ENCODE peak calls at places on chromosome 10, in seven cellular contexts. U is neural crest cell, B is GM12865, A is GM10248, E is sigmoid colon, I is HCT116, L is bronchial epithelial cell. R is an unnamed sample.

GRCh38 chr10:95792874-95793285 is 36.9 kb downstream of the ENTPD1 start:
- DNase-seq in U (no peak), B (peak; percentile 63), A (no peak), E (no peak), I (no peak), L (no peak), R (no peak)

GRCh38 chr10:78572565-78572964 is 496.2 kb upstream of the ZMIZ1 start:
- DNase-seq in U (no peak), B (no peak), A (no peak), E (peak; percentile 82), I (no peak), L (no peak), R (no peak)

GRCh38 chr10:88461426-88461825 is 121.7 kb downstream of the RNLS start:
- DNase-seq in U (no peak), B (no peak), A (no peak), E (no peak), I (no peak), L (no peak), R (no peak)

GRCh38 chr10:112507988-112508387 is 61.0 kb downstream of the VTI1A start:
- DNase-seq in U (no peak), B (no peak), A (no peak), E (no peak), I (no peak), L (no peak), R (no peak)

GRCh38 chr10:71666607-71667373 is 52.8 kb downstream of the C10orf105 start:
- DNase-seq in U (no peak), B (peak; percentile 40), A (peak; percentile 37), E (no peak), I (no peak), L (no peak), R (no peak)

GRCh38 chr10:78567680-78568453 is 500.9 kb upstream of the ZMIZ1 start:
- DNase-seq in U (no peak), B (no peak), A (no peak), E (peak; percentile 34), I (no peak), L (peak; percentile 4), R (no peak)

GRCh38 chr10:103795634-103796265 is 59.6 kb downstream of the SH3PXD2A start:
- DNase-seq in U (no peak), B (no peak), A (no peak), E (peak; percentile 82), I (no peak), L (no peak), R (no peak)

GRCh38 chr10:119199231-119199992 is 8.0 kb upstream of the GRK5 start:
- DNase-seq in U (peak; percentile 51), B (peak; percentile 80), A (peak; percentile 54), E (peak; percentile 88), I (peak; percentile 77), L (peak; percentile 75), R (peak; percentile 60)

GRCh38 chr10:106819490-106819889 is 345.0 kb downstream of the SORCS1 start:
- DNase-seq in U (no peak), B (no peak), A (no peak), E (no peak), I (no peak), L (no peak), R (no peak)

GRCh38 chr10:62231371-62231770 is 37.3 kb downstream of the RTKN2 start:
- DNase-seq in U (no peak), B (no peak), A (no peak), E (no peak), I (no peak), L (peak; percentile 75), R (no peak)

GRCh38 chr10:43199684-43200537 is 61.7 kb downstream of the CSGALNACT2 start:
- DNase-seq in U (no peak), B (no peak), A (no peak), E (peak; percentile 50), I (no peak), L (no peak), R (peak; percentile 2)

GRCh38 chr10:114398587-114399331 is 5.5 kb downstream of the AFAP1L2 start:
- DNase-seq in U (no peak), B (no peak), A (no peak), E (peak; percentile 63), I (no peak), L (no peak), R (no peak)

GRCh38 chr10:97533888-97534287 is 35.2 kb downstream of the UBTD1 start:
- DNase-seq in U (no peak), B (no peak), A (no peak), E (no peak), I (no peak), L (no peak), R (no peak)

GRCh38 chr10:97532935-97533671 is 34.4 kb downstream of the UBTD1 start:
- DNase-seq in U (no peak), B (no peak), A (no peak), E (no peak), I (no peak), L (no peak), R (peak; percentile 31)

GRCh38 chr10:97537186-97537869 is 35.3 kb upstream of the ANKRD2 start:
- DNase-seq in U (no peak), B (no peak), A (no peak), E (no peak), I (no peak), L (no peak), R (no peak)

GRCh38 chr10:97531401-97531985 is 32.8 kb downstream of the UBTD1 start:
- DNase-seq in U (no peak), B (no peak), A (no peak), E (no peak), I (no peak), L (no peak), R (no peak)

DNA sequence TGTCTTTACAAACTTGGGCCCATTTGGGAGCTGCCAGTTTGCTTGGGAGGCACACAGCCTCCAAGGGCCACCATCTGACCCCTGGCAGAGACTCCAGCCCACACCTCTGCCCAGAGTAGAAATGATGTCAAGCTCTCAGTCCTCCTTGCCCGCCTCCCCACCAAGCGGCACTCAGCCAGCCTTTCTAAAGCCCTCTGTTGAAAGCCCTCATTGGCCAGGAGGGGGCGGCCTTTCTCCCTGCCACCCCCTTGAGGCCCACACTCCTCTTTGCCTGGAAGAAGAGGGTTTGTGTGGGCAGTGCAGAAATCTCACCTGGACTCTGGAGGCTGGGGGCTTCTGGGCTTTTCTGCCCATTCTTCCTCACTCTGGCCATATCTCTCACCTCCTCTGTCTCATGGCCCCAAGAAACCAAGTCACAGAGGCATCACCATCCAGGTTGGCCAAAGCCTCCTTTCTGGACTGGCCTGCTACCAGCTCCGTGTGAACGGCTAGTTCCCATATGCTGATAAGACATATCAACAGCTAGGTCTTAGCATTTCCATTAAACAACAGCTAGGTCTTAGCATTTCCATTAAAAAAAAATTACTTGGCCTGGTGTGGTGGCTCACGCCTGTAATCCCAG is 36.1 kb downstream of the UBTD1 start:
- DNase-seq in U (no peak), B (peak; percentile 64), A (peak; percentile 77), E (no peak), I (no peak), L (no peak), R (peak; percentile 51)
- TF ChIP-seq CTCF in U (peak; percentile 51), B (peak; percentile 78), A (peak; percentile 70), E (peak; percentile 12), I (peak; percentile 89), L (peak; percentile 75), R (peak; percentile 29)

DNA sequence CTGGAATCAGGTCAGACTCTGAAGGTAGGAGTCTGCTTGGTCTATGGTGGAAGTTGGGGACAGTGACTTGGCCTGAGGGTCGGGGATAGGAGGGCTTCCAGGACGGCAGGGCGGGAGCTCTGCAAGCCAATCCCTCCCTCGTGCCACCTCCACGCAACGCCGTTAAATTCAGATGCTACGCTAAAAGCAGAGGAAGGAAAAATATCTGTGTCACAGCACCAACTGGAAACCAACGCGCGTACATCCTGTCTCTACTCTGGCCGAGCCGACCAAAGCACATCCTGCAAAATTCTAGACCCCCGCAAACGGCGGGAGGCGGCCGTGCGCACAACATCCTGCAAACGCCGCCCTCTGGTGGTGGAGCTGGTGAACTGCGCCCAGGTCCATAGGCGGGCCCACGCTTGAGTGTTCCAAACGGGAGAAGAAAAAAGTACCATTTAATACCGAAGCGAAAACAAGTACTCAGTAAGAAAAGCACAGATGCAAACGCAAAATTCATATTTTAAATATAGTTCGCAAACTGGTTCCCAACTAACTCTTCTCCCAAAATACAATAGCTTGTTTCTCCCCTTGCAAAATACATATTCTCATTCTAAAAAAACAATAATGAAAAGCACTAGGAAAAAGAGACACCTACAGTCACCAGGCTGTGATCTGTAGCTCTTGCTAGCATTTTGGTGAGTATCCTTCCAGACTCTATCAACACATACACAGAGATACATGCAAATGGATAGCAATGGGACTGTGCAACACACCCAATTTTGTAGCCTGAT is 45.7 kb upstream of the HSPA12A start:
- DNase-seq in U (peak; percentile 95), B (peak; percentile 63), A (peak; percentile 69), E (peak; percentile 88), I (peak; percentile 58), L (peak; percentile 22), R (peak; percentile 95)
- TF ChIP-seq CTCF in U (peak; percentile 99), B (peak; percentile 94), A (peak; percentile 96), E (peak; percentile 100), I (peak; percentile 99), L (peak; percentile 88), R (peak; percentile 100)

GRCh38 chr10:86757110-86757790 is 831 bp downstream of the BMPR1A start:
- DNase-seq in U (peak; percentile 29), B (peak; percentile 19), A (no peak), E (peak; percentile 82), I (peak; percentile 29), L (peak; percentile 50), R (peak; percentile 18)
- TF ChIP-seq CTCF in U (peak; percentile 55), B (no peak), A (no peak), E (peak; percentile 39), I (peak; percentile 27), L (peak; percentile 13), R (no peak)

GRCh38 chr10:83819609-83820008 is 319.7 kb upstream of the GHITM start:
- DNase-seq in U (no peak), B (no peak), A (no peak), E (no peak), I (no peak), L (no peak), R (no peak)

GRCh38 chr10:83816942-83817341 is 322.4 kb upstream of the GHITM start:
- DNase-seq in U (no peak), B (peak; percentile 89), A (no peak), E (no peak), I (no peak), L (no peak), R (no peak)

GRCh38 chr10:83817797-83818196 is 321.5 kb upstream of the GHITM start:
- DNase-seq in U (no peak), B (no peak), A (no peak), E (no peak), I (no peak), L (no peak), R (no peak)

DNA sequence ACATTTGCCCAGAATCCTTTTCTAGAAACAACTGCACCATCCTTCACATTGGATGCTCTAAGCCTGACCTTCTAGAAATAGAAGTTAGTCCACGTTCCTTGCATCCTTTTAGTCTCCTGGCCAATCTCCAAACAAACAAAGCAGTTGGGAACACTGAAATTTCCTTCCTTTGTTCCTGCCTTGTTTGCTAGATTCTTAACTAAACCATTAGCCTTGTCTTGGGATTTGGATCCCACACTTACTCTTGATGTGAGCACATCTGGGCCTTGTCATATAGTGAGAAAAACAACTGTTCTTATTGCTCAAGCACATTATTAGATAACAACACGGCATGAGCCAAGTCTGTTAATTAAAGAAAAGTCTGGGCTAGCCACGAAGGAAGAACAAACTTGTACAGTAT is 319.3 kb upstream of the GHITM start:
- DNase-seq in U (no peak), B (no peak), A (no peak), E (no peak), I (no peak), L (no peak), R (no peak)
- TF ChIP-seq CTCF in U (no peak), B (no peak), A (no peak), E (no peak), I (no peak), L (no peak), R (no peak)

GRCh38 chr10:99623919-99624318 is 3.7 kb upstream of the SLC25A28 start:
- DNase-seq in U (no peak), B (no peak), A (no peak), E (no peak), I (no peak), L (no peak), R (no peak)
- TF ChIP-seq CTCF in U (no peak), B (no peak), A (no peak), E (no peak), I (no peak), L (no peak), R (no peak)

R was measured in endothelial cell.